ENCODE peak calls at places on chromosomes 16 and 17, in eight cellular contexts. One of them, this sample, is unnamed.
A peak's percentile ranks its signal among the peaks of the same experiment; 100 is the strongest.

GRCh38 chr17:3911271-3912053 is 4.8 kb downstream of the P2RX1 start:
- DNase-seq in testis: no peak
- DNase-seq in foreskin fibroblast: peak; percentile 62
- DNase-seq in IMR-90: no peak
- DNase-seq in heart left ventricle: peak; percentile 73
- DNase-seq in astrocyte: no peak
- DNase-seq in BJ: no peak
- DNase-seq in left ventricle myocardium inferior: no peak
- DNase-seq in this sample: no peak

GRCh38 chr17:40316571-40317344 is 7.8 kb downstream of the RARA start:
- DNase-seq in IMR-90: peak; percentile 75
- DNase-seq in heart left ventricle: peak; percentile 81
- DNase-seq in astrocyte: peak; percentile 70
- DNase-seq in left ventricle myocardium inferior: peak; percentile 78
- DNase-seq in BJ: no peak
- DNase-seq in testis: no peak
- DNase-seq in foreskin fibroblast: peak; percentile 95
- DNase-seq in this sample: peak; percentile 82

GRCh38 chr17:44518032-44518431 is 14.8 kb upstream of the GPATCH8 start:
- DNase-seq in astrocyte: no peak
- DNase-seq in foreskin fibroblast: peak; percentile 53
- DNase-seq in testis: no peak
- DNase-seq in heart left ventricle: no peak
- DNase-seq in left ventricle myocardium inferior: no peak
- DNase-seq in IMR-90: peak; percentile 51
- DNase-seq in BJ: no peak
- DNase-seq in this sample: peak; percentile 34

GRCh38 chr16:17992416-17992815 is 344.1 kb downstream of the NPIPA8 start:
- DNase-seq in IMR-90: no peak
- DNase-seq in testis: no peak
- DNase-seq in foreskin fibroblast: no peak
- DNase-seq in heart left ventricle: no peak
- DNase-seq in left ventricle myocardium inferior: no peak
- DNase-seq in astrocyte: no peak
- DNase-seq in BJ: no peak
- DNase-seq in this sample: no peak

GRCh38 chr17:9676742-9677387 is 31.5 kb downstream of the USP43 start:
- DNase-seq in IMR-90: peak; percentile 12
- DNase-seq in astrocyte: peak; percentile 93
- DNase-seq in foreskin fibroblast: peak; percentile 14
- DNase-seq in left ventricle myocardium inferior: no peak
- DNase-seq in testis: no peak
- DNase-seq in BJ: no peak
- DNase-seq in heart left ventricle: no peak
- DNase-seq in this sample: peak; percentile 99

GRCh38 chr16:66845791-66846221 is 1.6 kb downstream of the CA7 start:
- DNase-seq in left ventricle myocardium inferior: no peak
- DNase-seq in astrocyte: no peak
- DNase-seq in IMR-90: no peak
- DNase-seq in BJ: no peak
- DNase-seq in heart left ventricle: no peak
- DNase-seq in testis: no peak
- DNase-seq in foreskin fibroblast: no peak
- DNase-seq in this sample: no peak

GRCh38 chr16:11886881-11887280 is 28.9 kb downstream of the GSPT1 start:
- DNase-seq in heart left ventricle: no peak
- DNase-seq in left ventricle myocardium inferior: no peak
- DNase-seq in IMR-90: no peak
- DNase-seq in testis: no peak
- DNase-seq in foreskin fibroblast: no peak
- DNase-seq in BJ: no peak
- DNase-seq in astrocyte: no peak
- DNase-seq in this sample: no peak

GRCh38 chr17:80705988-80706387 is 161.3 kb downstream of the RPTOR start:
- DNase-seq in astrocyte: no peak
- DNase-seq in foreskin fibroblast: peak; percentile 49
- DNase-seq in BJ: no peak
- DNase-seq in left ventricle myocardium inferior: no peak
- DNase-seq in testis: no peak
- DNase-seq in IMR-90: no peak
- DNase-seq in heart left ventricle: no peak
- DNase-seq in this sample: peak; percentile 23

GRCh38 chr16:85316944-85317343 is 204.7 kb upstream of the CIBAR2 start:
- DNase-seq in left ventricle myocardium inferior: no peak
- DNase-seq in astrocyte: no peak
- DNase-seq in IMR-90: no peak
- DNase-seq in foreskin fibroblast: no peak
- DNase-seq in testis: no peak
- DNase-seq in heart left ventricle: no peak
- DNase-seq in BJ: no peak
- DNase-seq in this sample: no peak

GRCh38 chr17:78925234-78925633 is at the start of gene TIMP2:
- DNase-seq in astrocyte: peak; percentile 63
- DNase-seq in left ventricle myocardium inferior: peak; percentile 93
- DNase-seq in foreskin fibroblast: peak; percentile 95
- DNase-seq in BJ: peak; percentile 30
- DNase-seq in heart left ventricle: peak; percentile 89
- DNase-seq in IMR-90: peak; percentile 83
- DNase-seq in testis: peak; percentile 91
- DNase-seq in this sample: peak; percentile 50
- TF ChIP-seq CTCF in astrocyte: no peak
- TF ChIP-seq CTCF in left ventricle myocardium inferior: peak; percentile 58
- TF ChIP-seq CTCF in foreskin fibroblast: no peak
- TF ChIP-seq CTCF in BJ: peak; percentile 17
- TF ChIP-seq CTCF in heart left ventricle: peak; percentile 23
- TF ChIP-seq CTCF in IMR-90: peak; percentile 2
- TF ChIP-seq CTCF in testis: no peak
- TF ChIP-seq CTCF in this sample: peak; percentile 17

GRCh38 chr17:8015957-8016631 is 13.7 kb downstream of the GUCY2D start:
- DNase-seq in astrocyte: no peak
- DNase-seq in testis: no peak
- DNase-seq in foreskin fibroblast: no peak
- DNase-seq in left ventricle myocardium inferior: no peak
- DNase-seq in IMR-90: no peak
- DNase-seq in heart left ventricle: no peak
- DNase-seq in BJ: no peak
- DNase-seq in this sample: no peak
- H3K4me3 ChIP-seq in astrocyte: peak overlapping the region; percentile 17
- H3K4me3 ChIP-seq in testis: peak overlapping the region; percentile 34
- H3K4me3 ChIP-seq in foreskin fibroblast: peak overlapping the region; percentile 29
- H3K4me3 ChIP-seq in left ventricle myocardium inferior: peak overlapping the region; percentile 67
- H3K4me3 ChIP-seq in IMR-90: peak overlapping the region; percentile 7
- H3K4me3 ChIP-seq in heart left ventricle: peak overlapping the region; percentile 47
- H3K4me3 ChIP-seq in BJ: peak overlapping the region; percentile 32
- H3K4me3 ChIP-seq in this sample: peak overlapping the region; percentile 38

GRCh38 chr17:79388556-79389295 is 222.1 kb downstream of the RBFOX3 start:
- DNase-seq in heart left ventricle: peak; percentile 67
- DNase-seq in IMR-90: peak; percentile 27
- DNase-seq in BJ: no peak
- DNase-seq in left ventricle myocardium inferior: peak; percentile 50
- DNase-seq in testis: peak; percentile 74
- DNase-seq in foreskin fibroblast: peak; percentile 69
- DNase-seq in astrocyte: no peak
- DNase-seq in this sample: peak; percentile 56

GRCh38 chr17:79387783-79388182 is 223.1 kb downstream of the RBFOX3 start:
- DNase-seq in IMR-90: no peak
- DNase-seq in foreskin fibroblast: no peak
- DNase-seq in left ventricle myocardium inferior: no peak
- DNase-seq in BJ: no peak
- DNase-seq in heart left ventricle: no peak
- DNase-seq in astrocyte: no peak
- DNase-seq in testis: no peak
- DNase-seq in this sample: no peak

GRCh38 chr17:79391808-79392233 is 219.0 kb downstream of the RBFOX3 start:
- DNase-seq in testis: peak; percentile 85
- DNase-seq in left ventricle myocardium inferior: peak; percentile 68
- DNase-seq in foreskin fibroblast: peak; percentile 83
- DNase-seq in IMR-90: peak; percentile 53
- DNase-seq in astrocyte: peak; percentile 14
- DNase-seq in BJ: no peak
- DNase-seq in heart left ventricle: peak; percentile 55
- DNase-seq in this sample: peak; percentile 66

GRCh38 chr17:79391376-79391775 is 219.5 kb downstream of the RBFOX3 start:
- DNase-seq in testis: no peak
- DNase-seq in astrocyte: no peak
- DNase-seq in heart left ventricle: no peak
- DNase-seq in foreskin fibroblast: no peak
- DNase-seq in IMR-90: no peak
- DNase-seq in BJ: no peak
- DNase-seq in left ventricle myocardium inferior: no peak
- DNase-seq in this sample: no peak

GRCh38 chr17:79389896-79390295 is 221.0 kb downstream of the RBFOX3 start:
- DNase-seq in BJ: no peak
- DNase-seq in astrocyte: no peak
- DNase-seq in testis: no peak
- DNase-seq in left ventricle myocardium inferior: no peak
- DNase-seq in heart left ventricle: no peak
- DNase-seq in IMR-90: no peak
- DNase-seq in foreskin fibroblast: no peak
- DNase-seq in this sample: no peak
- TF ChIP-seq CTCF in BJ: no peak
- TF ChIP-seq CTCF in astrocyte: no peak
- TF ChIP-seq CTCF in testis: no peak
- TF ChIP-seq CTCF in left ventricle myocardium inferior: no peak
- TF ChIP-seq CTCF in heart left ventricle: no peak
- TF ChIP-seq CTCF in IMR-90: no peak
- TF ChIP-seq CTCF in foreskin fibroblast: no peak
- TF ChIP-seq CTCF in this sample: no peak

GRCh38 chr17:31008374-31009035 is 37.7 kb downstream of the RNF135 start:
- DNase-seq in astrocyte: peak; percentile 55
- DNase-seq in testis: peak; percentile 43
- DNase-seq in IMR-90: peak; percentile 45
- DNase-seq in heart left ventricle: peak; percentile 64
- DNase-seq in BJ: no peak
- DNase-seq in foreskin fibroblast: peak; percentile 79
- DNase-seq in left ventricle myocardium inferior: peak; percentile 63
- DNase-seq in this sample: peak; percentile 58
- H3K4me3 ChIP-seq in astrocyte: peak overlapping the region; percentile 66
- H3K4me3 ChIP-seq in testis: peak overlapping the region; percentile 78
- H3K4me3 ChIP-seq in IMR-90: peak overlapping the region; percentile 47
- H3K4me3 ChIP-seq in heart left ventricle: peak overlapping the region; percentile 84
- H3K4me3 ChIP-seq in BJ: peak overlapping the region; percentile 47
- H3K4me3 ChIP-seq in foreskin fibroblast: peak overlapping the region; percentile 53
- H3K4me3 ChIP-seq in left ventricle myocardium inferior: peak overlapping the region; percentile 79
- H3K4me3 ChIP-seq in this sample: peak overlapping the region; percentile 57

DNA sequence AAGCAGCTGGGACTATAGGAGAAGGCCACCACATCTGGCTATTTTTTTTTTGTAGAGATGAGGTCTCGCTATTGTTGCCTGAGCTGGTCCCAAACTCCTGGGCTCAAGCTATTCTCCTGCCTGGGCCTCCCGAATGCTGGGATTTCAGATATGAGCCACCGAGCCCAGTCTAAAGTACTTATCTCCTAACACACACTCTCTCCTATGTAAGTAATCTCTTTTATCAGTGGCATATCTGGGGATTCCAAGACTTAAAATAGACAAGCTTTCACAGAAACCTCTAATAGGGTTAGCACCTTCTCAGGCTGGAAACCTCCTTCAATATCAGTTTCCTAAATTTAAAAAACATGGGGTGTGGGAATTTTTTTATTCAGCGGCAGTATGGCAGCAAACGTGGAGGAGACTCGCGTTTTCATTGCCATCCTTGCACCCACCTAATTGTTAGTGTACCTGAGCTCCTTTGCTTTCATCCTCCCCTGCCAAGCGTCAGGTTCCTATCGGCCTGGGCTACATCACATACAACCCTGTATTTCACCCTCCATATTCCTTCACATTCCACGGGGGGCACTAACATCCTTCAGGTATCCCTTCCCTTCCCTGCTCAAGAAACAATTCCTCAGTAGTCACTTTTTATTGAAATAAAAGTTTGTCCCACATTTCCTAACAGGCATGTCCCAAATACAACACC is 1.1 kb downstream of the EZH1 start:
- DNase-seq in testis: no peak
- DNase-seq in left ventricle myocardium inferior: no peak
- DNase-seq in heart left ventricle: no peak
- DNase-seq in foreskin fibroblast: no peak
- DNase-seq in BJ: no peak
- DNase-seq in IMR-90: no peak
- DNase-seq in astrocyte: no peak
- DNase-seq in this sample: peak; percentile 16
- TF ChIP-seq CTCF in testis: no peak
- TF ChIP-seq CTCF in left ventricle myocardium inferior: no peak
- TF ChIP-seq CTCF in heart left ventricle: no peak
- TF ChIP-seq CTCF in foreskin fibroblast: peak; percentile 10
- TF ChIP-seq CTCF in BJ: no peak
- TF ChIP-seq CTCF in IMR-90: peak; percentile 14
- TF ChIP-seq CTCF in astrocyte: peak; percentile 44
- TF ChIP-seq CTCF in this sample: no peak

GRCh38 chr17:77188084-77189066 is 47.6 kb downstream of the SEC14L1 start:
- DNase-seq in IMR-90: no peak
- DNase-seq in left ventricle myocardium inferior: no peak
- DNase-seq in BJ: no peak
- DNase-seq in heart left ventricle: no peak
- DNase-seq in foreskin fibroblast: no peak
- DNase-seq in astrocyte: no peak
- DNase-seq in testis: no peak
- DNase-seq in this sample: no peak
- H3K4me3 ChIP-seq in IMR-90: no peak overlapping the region
- H3K4me3 ChIP-seq in left ventricle myocardium inferior: no peak overlapping the region
- H3K4me3 ChIP-seq in BJ: no peak overlapping the region
- H3K4me3 ChIP-seq in heart left ventricle: no peak overlapping the region
- H3K4me3 ChIP-seq in foreskin fibroblast: no peak overlapping the region
- H3K4me3 ChIP-seq in astrocyte: no peak overlapping the region
- H3K4me3 ChIP-seq in testis: no peak overlapping the region
- H3K4me3 ChIP-seq in this sample: no peak overlapping the region

GRCh38 chr17:68431661-68432071 is 25.6 kb downstream of the WIPI1 start:
- DNase-seq in IMR-90: peak; percentile 23
- DNase-seq in foreskin fibroblast: peak; percentile 59
- DNase-seq in astrocyte: no peak
- DNase-seq in left ventricle myocardium inferior: no peak
- DNase-seq in heart left ventricle: no peak
- DNase-seq in BJ: no peak
- DNase-seq in testis: no peak
- DNase-seq in this sample: peak; percentile 22
- TF ChIP-seq CTCF in IMR-90: peak; percentile 28
- TF ChIP-seq CTCF in foreskin fibroblast: peak; percentile 33
- TF ChIP-seq CTCF in astrocyte: peak; percentile 23
- TF ChIP-seq CTCF in left ventricle myocardium inferior: peak; percentile 32
- TF ChIP-seq CTCF in heart left ventricle: no peak
- TF ChIP-seq CTCF in BJ: peak; percentile 28
- TF ChIP-seq CTCF in testis: no peak
- TF ChIP-seq CTCF in this sample: peak; percentile 43